ENCODE peak calls at places on chromosomes 1 and 21, in ten cellular contexts. R is HFFc6, M is omental fat pad, K is activated B cell treated with CpG ODN at 0.5 μM for 24 hours, C is IMR-90, O is cardiac fibroblast, I is upper lobe of right lung, V is Calu3, T is GM10248, S is foreskin keratinocyte. J is an unnamed sample.

GRCh38 chr21:41666641-41667051 is 100.2 kb downstream of the RIPK4 start:
- DNase-seq in R (no peak), M (no peak), K (no peak), C (no peak), O (no peak), I (peak), V (no peak), T (no peak), S (no peak), J (no peak)

GRCh38 chr1:111656093-111657017 is 36.8 kb downstream of the RAP1A start:
- DNase-seq in R (peak), M (no peak), K (no peak), C (peak), O (peak), I (no peak), V (peak), T (no peak), S (no peak), J (no peak)

GRCh38 chr1:119482517-119483425 is 24.2 kb upstream of the HSD3B1 start:
- DNase-seq in R (no peak), M (no peak), K (no peak), C (no peak), O (no peak), I (no peak), V (no peak), T (no peak), S (no peak), J (no peak)

GRCh38 chr1:77830946-77831345 is 51.5 kb downstream of the MIGA1 start:
- DNase-seq in R (no peak), M (no peak), K (no peak), C (no peak), O (no peak), I (no peak), V (no peak), T (no peak), S (no peak), J (no peak)

GRCh38 chr1:12756756-12757433 is 10.9 kb downstream of the CFAP107 start:
- DNase-seq in R (no peak), M (no peak), K (no peak), C (no peak), O (no peak), I (no peak), V (no peak), T (no peak), S (no peak), J (no peak)

GRCh38 chr1:8182034-8182761 is 135.7 kb upstream of the SLC45A1 start:
- DNase-seq in R (peak), M (no peak), K (no peak), C (peak), O (peak), I (no peak), V (peak), T (peak), S (peak), J (no peak)

GRCh38 chr1:183879477-183879876 is 74.6 kb downstream of the RGL1 start:
- DNase-seq in R (no peak), M (no peak), K (no peak), C (no peak), O (peak), I (no peak), V (no peak), T (no peak), S (no peak), J (no peak)

GRCh38 chr1:83905315-83905907 is 93.5 kb downstream of the TTLL7 start:
- DNase-seq in R (peak), M (no peak), K (no peak), C (peak), O (peak), I (no peak), V (peak), T (peak), S (no peak), J (no peak)

GRCh38 chr1:68409426-68409825 is 40.3 kb downstream of the RPE65 start:
- DNase-seq in R (no peak), M (no peak), K (no peak), C (peak), O (peak), I (no peak), V (no peak), T (no peak), S (no peak), J (no peak)

GRCh38 chr1:26203642-26204318 is 13.4 kb downstream of the CATSPER4 start:
- DNase-seq in R (no peak), M (no peak), K (no peak), C (no peak), O (no peak), I (no peak), V (no peak), T (no peak), S (no peak), J (no peak)
- TF ChIP-seq CTCF in R (no peak), M (no peak), K (no peak), C (no peak), O (no peak), I (no peak), V (no peak), T (no peak), S (no peak), J (no peak)

GRCh38 chr21:18499761-18500376 is 96.3 kb upstream of the TMPRSS15 start:
- DNase-seq in R (peak), M (peak), K (no peak), C (peak), O (peak), I (no peak), V (peak), T (no peak), S (no peak), J (no peak)
- TF ChIP-seq CTCF in R (peak), M (no peak), K (no peak), C (peak), O (peak), I (peak), V (peak), T (peak), S (peak), J (peak)

GRCh38 chr1:15141933-15142647 is 11.5 kb upstream of the TMEM51 start:
- DNase-seq in R (no peak), M (no peak), K (no peak), C (peak), O (peak), I (no peak), V (no peak), T (no peak), S (peak), J (no peak)
- TF ChIP-seq CTCF in R (peak), M (no peak), K (no peak), C (no peak), O (no peak), I (no peak), V (no peak), T (no peak), S (peak), J (no peak)

DNA sequence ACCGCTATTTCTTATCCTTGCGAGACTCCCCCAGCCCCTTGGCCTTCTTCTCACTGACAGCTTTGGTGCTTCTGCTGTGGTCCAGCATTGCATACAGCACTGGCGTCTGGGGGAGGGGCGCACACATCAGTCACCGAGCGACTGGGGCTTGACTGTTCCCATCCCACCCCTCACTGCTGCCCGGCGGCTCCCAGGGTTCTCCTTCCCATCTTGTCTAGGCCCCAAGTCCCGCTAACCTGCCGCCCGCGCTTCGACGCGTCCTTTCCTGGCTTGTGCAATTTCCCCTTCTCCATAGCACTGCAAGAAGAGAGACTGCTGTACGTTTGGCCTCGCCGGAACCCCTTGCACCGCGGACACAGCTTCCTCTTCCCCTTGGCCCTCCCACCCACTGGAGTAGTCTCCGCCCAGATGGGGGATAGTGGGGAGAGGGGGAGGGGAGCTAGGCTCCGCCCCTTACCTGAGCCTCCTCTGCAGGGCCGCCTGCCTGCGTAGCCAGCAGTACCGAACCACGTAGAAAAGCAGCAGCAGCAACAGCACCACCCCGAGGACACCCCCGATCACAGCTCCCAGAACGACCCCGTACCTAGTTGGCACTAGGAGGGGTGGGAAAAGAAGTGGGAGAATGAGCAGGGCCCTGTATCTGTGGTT is 3.8 kb downstream of the MPZ start:
- DNase-seq in R (no peak), M (peak), K (peak), C (peak), O (peak), I (peak), V (no peak), T (peak), S (peak), J (no peak)
- TF ChIP-seq CTCF in R (peak), M (no peak), K (no peak), C (no peak), O (no peak), I (peak), V (no peak), T (peak), S (peak), J (peak)

DNA sequence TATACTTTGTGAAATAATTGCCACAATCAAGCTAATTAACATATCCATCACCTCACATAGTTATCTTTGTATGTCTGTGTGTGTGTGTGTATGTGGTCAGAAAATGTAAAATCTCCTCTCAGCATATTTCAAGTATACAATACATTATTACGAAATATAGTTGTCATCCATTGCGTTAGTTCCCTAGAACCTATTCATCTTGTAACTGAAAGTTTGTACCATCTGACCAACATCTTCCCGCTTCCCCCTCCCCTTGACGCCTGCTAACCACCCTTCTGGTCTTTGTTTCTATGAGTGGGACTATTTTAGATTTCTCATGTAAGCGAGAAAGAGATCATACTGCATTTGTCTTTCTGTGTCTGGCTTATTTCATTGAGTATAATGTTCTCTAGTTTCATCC is 455.3 kb downstream of the KCNT2 start:
- DNase-seq in R (no peak), M (no peak), K (no peak), C (no peak), O (no peak), I (no peak), V (no peak), T (no peak), S (no peak), J (no peak)
- TF ChIP-seq CTCF in R (no peak), M (no peak), K (no peak), C (no peak), O (no peak), I (no peak), V (no peak), T (no peak), S (no peak), J (no peak)